ENCODE peak calls at places on chromosome 18, in four cellular contexts. C is ovary, X is heart left ventricle, I is nephron progenitor cell. T is an unnamed sample.
A peak's percentile ranks its signal among the peaks of the same experiment; 100 is the strongest.

GRCh38 chr18:70663141-70663540 is 374.3 kb downstream of the SOCS6 start:
- DNase-seq in X (no peak), I (no peak), C (no peak), T (no peak)

GRCh38 chr18:77099501-77100370 is 32.8 kb downstream of the MBP start:
- DNase-seq in C (no peak), I (no peak), X (no peak), T (no peak)

GRCh38 chr18:9721893-9722515 is 13.9 kb downstream of the RAB31 start:
- DNase-seq in X (no peak), C (no peak), I (no peak), T (no peak)

GRCh38 chr18:13318644-13319501 is 100.3 kb downstream of the LDLRAD4 start:
- DNase-seq in X (no peak), C (no peak), I (no peak), T (no peak)

GRCh38 chr18:45467307-45467706 is 148.0 kb upstream of the SLC14A2 start:
- DNase-seq in X (no peak), C (no peak), I (no peak), T (no peak)

GRCh38 chr18:61308795-61309393 is 24.3 kb upstream of the CDH20 start:
- DNase-seq in C (no peak), X (no peak), I (no peak), T (no peak)

GRCh38 chr18:470661-471501 is 29.6 kb downstream of the COLEC12 start:
- DNase-seq in I (no peak), X (no peak), C (no peak), T (no peak)

GRCh38 chr18:79898952-79899608 is 52.4 kb downstream of the SLC66A2 start:
- DNase-seq in I (no peak), X (peak; percentile 52), C (no peak), T (no peak)

GRCh38 chr18:12460874-12461273 is 53.1 kb downstream of the PRELID3A start:
- DNase-seq in X (no peak), C (no peak), I (no peak), T (no peak)

GRCh38 chr18:2526320-2526719 is 45.0 kb downstream of the METTL4 start:
- DNase-seq in I (no peak), C (no peak), X (no peak), T (no peak)

GRCh38 chr18:74284501-74285004 is 7.2 kb downstream of the CYB5A start:
- DNase-seq in I (no peak), C (no peak), X (no peak), T (no peak)